ENCODE peak calls at places on chromosome 3, in nine cellular contexts. One of them, this sample, is unnamed.

GRCh38 chr3:99953596-99953995 is 135.9 kb downstream of the CMSS1 start:
- DNase-seq in Peyer's patch: no peak
- DNase-seq in fibroblast of lung: no peak
- DNase-seq in cardiac muscle cell: no peak
- DNase-seq in heart right ventricle: no peak
- DNase-seq in pancreas: no peak
- DNase-seq in left ventricle myocardium inferior: no peak
- DNase-seq in breast epithelium: no peak
- DNase-seq in colonic mucosa: no peak
- DNase-seq in this sample: no peak

GRCh38 chr3:150329408-150329807 is 78.7 kb upstream of the TSC22D2 start:
- DNase-seq in Peyer's patch: no peak
- DNase-seq in fibroblast of lung: no peak
- DNase-seq in cardiac muscle cell: no peak
- DNase-seq in heart right ventricle: no peak
- DNase-seq in pancreas: no peak
- DNase-seq in left ventricle myocardium inferior: no peak
- DNase-seq in breast epithelium: no peak
- DNase-seq in colonic mucosa: no peak
- DNase-seq in this sample: no peak

GRCh38 chr3:70571696-70572095 is 259.3 kb upstream of the MDFIC2 start:
- DNase-seq in Peyer's patch: no peak
- DNase-seq in fibroblast of lung: no peak
- DNase-seq in cardiac muscle cell: no peak
- DNase-seq in heart right ventricle: no peak
- DNase-seq in pancreas: no peak
- DNase-seq in left ventricle myocardium inferior: no peak
- DNase-seq in breast epithelium: no peak
- DNase-seq in colonic mucosa: no peak
- DNase-seq in this sample: no peak

GRCh38 chr3:24379936-24380335 is 114.7 kb downstream of the THRB start:
- DNase-seq in Peyer's patch: no peak
- DNase-seq in fibroblast of lung: no peak
- DNase-seq in cardiac muscle cell: no peak
- DNase-seq in heart right ventricle: no peak
- DNase-seq in pancreas: no peak
- DNase-seq in left ventricle myocardium inferior: no peak
- DNase-seq in breast epithelium: no peak
- DNase-seq in colonic mucosa: no peak
- DNase-seq in this sample: no peak

GRCh38 chr3:164818318-164818717 is 260.0 kb downstream of the SI start:
- DNase-seq in Peyer's patch: no peak
- DNase-seq in fibroblast of lung: no peak
- DNase-seq in cardiac muscle cell: no peak
- DNase-seq in heart right ventricle: no peak
- DNase-seq in pancreas: peak; percentile 45
- DNase-seq in left ventricle myocardium inferior: no peak
- DNase-seq in breast epithelium: no peak
- DNase-seq in colonic mucosa: no peak
- DNase-seq in this sample: no peak

GRCh38 chr3:139281096-139281495 is 62.7 kb upstream of the MRPS22 start:
- DNase-seq in Peyer's patch: no peak
- DNase-seq in fibroblast of lung: no peak
- DNase-seq in cardiac muscle cell: no peak
- DNase-seq in heart right ventricle: no peak
- DNase-seq in pancreas: no peak
- DNase-seq in left ventricle myocardium inferior: no peak
- DNase-seq in breast epithelium: no peak
- DNase-seq in colonic mucosa: no peak
- DNase-seq in this sample: no peak

GRCh38 chr3:7074217-7074616 is 213.3 kb downstream of the GRM7 start:
- DNase-seq in Peyer's patch: no peak
- DNase-seq in fibroblast of lung: no peak
- DNase-seq in cardiac muscle cell: no peak
- DNase-seq in heart right ventricle: no peak
- DNase-seq in pancreas: no peak
- DNase-seq in left ventricle myocardium inferior: no peak
- DNase-seq in breast epithelium: no peak
- DNase-seq in colonic mucosa: no peak
- DNase-seq in this sample: no peak

GRCh38 chr3:129985113-129985512 is 10.6 kb downstream of the TRH start:
- DNase-seq in Peyer's patch: no peak
- DNase-seq in fibroblast of lung: no peak
- DNase-seq in cardiac muscle cell: no peak
- DNase-seq in heart right ventricle: no peak
- DNase-seq in pancreas: no peak
- DNase-seq in left ventricle myocardium inferior: peak; percentile 37
- DNase-seq in breast epithelium: no peak
- DNase-seq in colonic mucosa: no peak
- DNase-seq in this sample: no peak

GRCh38 chr3:8518138-8518537 is 16.5 kb downstream of the LMCD1 start:
- DNase-seq in Peyer's patch: no peak
- DNase-seq in fibroblast of lung: no peak
- DNase-seq in cardiac muscle cell: no peak
- DNase-seq in heart right ventricle: no peak
- DNase-seq in pancreas: no peak
- DNase-seq in left ventricle myocardium inferior: no peak
- DNase-seq in breast epithelium: no peak
- DNase-seq in colonic mucosa: no peak
- DNase-seq in this sample: no peak

GRCh38 chr3:75781079-75781745 is 4.1 kb downstream of the ZNF717 start:
- DNase-seq in Peyer's patch: no peak
- DNase-seq in fibroblast of lung: no peak
- DNase-seq in cardiac muscle cell: no peak
- DNase-seq in heart right ventricle: no peak
- DNase-seq in pancreas: no peak
- DNase-seq in left ventricle myocardium inferior: no peak
- DNase-seq in breast epithelium: no peak
- DNase-seq in colonic mucosa: no peak
- DNase-seq in this sample: no peak

GRCh38 chr3:46677096-46677702 is 16.3 kb downstream of the ALS2CL start:
- DNase-seq in Peyer's patch: no peak
- DNase-seq in fibroblast of lung: no peak
- DNase-seq in cardiac muscle cell: no peak
- DNase-seq in heart right ventricle: peak; percentile 79
- DNase-seq in pancreas: peak; percentile 64
- DNase-seq in left ventricle myocardium inferior: peak; percentile 80
- DNase-seq in breast epithelium: no peak
- DNase-seq in colonic mucosa: no peak
- DNase-seq in this sample: no peak
- H3K4me3 ChIP-seq in Peyer's patch: peak overlapping the region; percentile 25
- H3K4me3 ChIP-seq in fibroblast of lung: no peak overlapping the region
- H3K4me3 ChIP-seq in cardiac muscle cell: no peak overlapping the region
- H3K4me3 ChIP-seq in heart right ventricle: peak overlapping the region; percentile 23
- H3K4me3 ChIP-seq in pancreas: no peak overlapping the region
- H3K4me3 ChIP-seq in left ventricle myocardium inferior: peak overlapping the region; percentile 45
- H3K4me3 ChIP-seq in breast epithelium: peak overlapping the region; percentile 5
- H3K4me3 ChIP-seq in colonic mucosa: no peak overlapping the region
- H3K4me3 ChIP-seq in this sample: no peak overlapping the region

GRCh38 chr3:148642214-148642613 is 55.5 kb upstream of the AGTR1 start:
- DNase-seq in Peyer's patch: no peak
- DNase-seq in fibroblast of lung: peak; percentile 55
- DNase-seq in cardiac muscle cell: no peak
- DNase-seq in heart right ventricle: no peak
- DNase-seq in pancreas: no peak
- DNase-seq in left ventricle myocardium inferior: no peak
- DNase-seq in breast epithelium: no peak
- DNase-seq in colonic mucosa: no peak
- DNase-seq in this sample: no peak

GRCh38 chr3:148641712-148642111 is 56.0 kb upstream of the AGTR1 start:
- DNase-seq in Peyer's patch: no peak
- DNase-seq in fibroblast of lung: no peak
- DNase-seq in cardiac muscle cell: no peak
- DNase-seq in heart right ventricle: no peak
- DNase-seq in pancreas: no peak
- DNase-seq in left ventricle myocardium inferior: no peak
- DNase-seq in breast epithelium: no peak
- DNase-seq in colonic mucosa: no peak
- DNase-seq in this sample: no peak

GRCh38 chr3:148646126-148646660 is 51.5 kb upstream of the AGTR1 start:
- DNase-seq in Peyer's patch: no peak
- DNase-seq in fibroblast of lung: peak; percentile 28
- DNase-seq in cardiac muscle cell: no peak
- DNase-seq in heart right ventricle: no peak
- DNase-seq in pancreas: no peak
- DNase-seq in left ventricle myocardium inferior: no peak
- DNase-seq in breast epithelium: no peak
- DNase-seq in colonic mucosa: no peak
- DNase-seq in this sample: no peak

GRCh38 chr3:148643389-148643840 is 54.3 kb upstream of the AGTR1 start:
- DNase-seq in Peyer's patch: no peak
- DNase-seq in fibroblast of lung: peak; percentile 91
- DNase-seq in cardiac muscle cell: peak; percentile 3
- DNase-seq in heart right ventricle: no peak
- DNase-seq in pancreas: no peak
- DNase-seq in left ventricle myocardium inferior: no peak
- DNase-seq in breast epithelium: no peak
- DNase-seq in colonic mucosa: no peak
- DNase-seq in this sample: no peak

DNA sequence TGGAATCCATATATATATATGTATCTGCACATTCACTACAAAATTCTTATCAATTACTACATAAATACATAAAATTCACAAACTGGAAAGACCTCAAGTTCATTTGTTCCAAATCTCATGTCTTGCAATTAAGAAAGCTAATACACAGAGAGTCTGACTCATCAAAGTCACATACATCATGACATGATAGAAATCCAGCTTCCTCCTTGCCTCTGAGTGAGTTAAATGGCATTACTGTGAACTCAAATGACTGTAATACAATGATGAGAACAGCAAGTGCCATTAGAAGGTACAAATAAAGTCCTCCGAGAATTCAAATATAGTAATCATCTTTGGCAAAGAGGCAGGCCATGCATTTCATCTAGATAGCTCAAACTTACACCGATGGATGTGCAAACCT is 55.1 kb upstream of the AGTR1 start:
- DNase-seq in Peyer's patch: no peak
- DNase-seq in fibroblast of lung: peak; percentile 74
- DNase-seq in cardiac muscle cell: no peak
- DNase-seq in heart right ventricle: no peak
- DNase-seq in pancreas: no peak
- DNase-seq in left ventricle myocardium inferior: no peak
- DNase-seq in breast epithelium: no peak
- DNase-seq in colonic mucosa: no peak
- DNase-seq in this sample: no peak
- H3K4me3 ChIP-seq in Peyer's patch: no peak overlapping the region
- H3K4me3 ChIP-seq in fibroblast of lung: no peak overlapping the region
- H3K4me3 ChIP-seq in cardiac muscle cell: no peak overlapping the region
- H3K4me3 ChIP-seq in heart right ventricle: no peak overlapping the region
- H3K4me3 ChIP-seq in pancreas: no peak overlapping the region
- H3K4me3 ChIP-seq in left ventricle myocardium inferior: no peak overlapping the region
- H3K4me3 ChIP-seq in breast epithelium: no peak overlapping the region
- H3K4me3 ChIP-seq in colonic mucosa: no peak overlapping the region
- H3K4me3 ChIP-seq in this sample: no peak overlapping the region

GRCh38 chr3:141085331-141086047 is 34.3 kb downstream of the SPSB4 start:
- DNase-seq in Peyer's patch: no peak
- DNase-seq in fibroblast of lung: no peak
- DNase-seq in cardiac muscle cell: no peak
- DNase-seq in heart right ventricle: no peak
- DNase-seq in pancreas: no peak
- DNase-seq in left ventricle myocardium inferior: peak; percentile 7
- DNase-seq in breast epithelium: no peak
- DNase-seq in colonic mucosa: no peak
- DNase-seq in this sample: no peak

GRCh38 chr3:141087071-141087824 is 36.1 kb downstream of the SPSB4 start:
- DNase-seq in Peyer's patch: no peak
- DNase-seq in fibroblast of lung: no peak
- DNase-seq in cardiac muscle cell: no peak
- DNase-seq in heart right ventricle: no peak
- DNase-seq in pancreas: no peak
- DNase-seq in left ventricle myocardium inferior: no peak
- DNase-seq in breast epithelium: no peak
- DNase-seq in colonic mucosa: no peak
- DNase-seq in this sample: no peak

GRCh38 chr3:141083831-141084624 is 32.9 kb downstream of the SPSB4 start:
- DNase-seq in Peyer's patch: no peak
- DNase-seq in fibroblast of lung: peak; percentile 7
- DNase-seq in cardiac muscle cell: peak; percentile 67
- DNase-seq in heart right ventricle: peak; percentile 39
- DNase-seq in pancreas: no peak
- DNase-seq in left ventricle myocardium inferior: peak; percentile 51
- DNase-seq in breast epithelium: no peak
- DNase-seq in colonic mucosa: no peak
- DNase-seq in this sample: no peak

GRCh38 chr3:141083226-141083625 is 32.1 kb downstream of the SPSB4 start:
- DNase-seq in Peyer's patch: no peak
- DNase-seq in fibroblast of lung: no peak
- DNase-seq in cardiac muscle cell: no peak
- DNase-seq in heart right ventricle: no peak
- DNase-seq in pancreas: no peak
- DNase-seq in left ventricle myocardium inferior: no peak
- DNase-seq in breast epithelium: no peak
- DNase-seq in colonic mucosa: no peak
- DNase-seq in this sample: no peak

DNA sequence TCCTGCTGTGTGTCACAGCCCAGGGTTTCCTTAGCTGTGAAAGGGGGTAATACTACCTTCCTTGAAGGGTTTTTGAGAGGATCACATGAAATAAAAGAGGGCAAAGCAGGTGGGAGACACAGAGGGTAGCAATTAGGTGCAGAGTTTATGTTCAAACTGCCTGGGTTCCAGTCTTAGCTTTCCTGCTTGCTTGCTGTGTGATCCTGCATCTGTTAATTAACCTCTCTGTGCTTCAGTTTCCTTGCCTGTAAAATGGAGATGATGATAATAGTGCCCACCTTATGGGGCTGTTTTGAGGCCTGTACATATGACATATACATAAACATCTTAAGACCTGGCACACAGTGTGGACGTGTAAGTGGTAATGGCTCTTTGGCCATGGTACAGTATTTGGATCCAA is 35.0 kb downstream of the SPSB4 start:
- DNase-seq in Peyer's patch: no peak
- DNase-seq in fibroblast of lung: no peak
- DNase-seq in cardiac muscle cell: no peak
- DNase-seq in heart right ventricle: no peak
- DNase-seq in pancreas: no peak
- DNase-seq in left ventricle myocardium inferior: no peak
- DNase-seq in breast epithelium: no peak
- DNase-seq in colonic mucosa: no peak
- DNase-seq in this sample: no peak
- H3K4me3 ChIP-seq in Peyer's patch: no peak overlapping the region
- H3K4me3 ChIP-seq in fibroblast of lung: no peak overlapping the region
- H3K4me3 ChIP-seq in cardiac muscle cell: no peak overlapping the region
- H3K4me3 ChIP-seq in heart right ventricle: no peak overlapping the region
- H3K4me3 ChIP-seq in pancreas: no peak overlapping the region
- H3K4me3 ChIP-seq in left ventricle myocardium inferior: no peak overlapping the region
- H3K4me3 ChIP-seq in breast epithelium: no peak overlapping the region
- H3K4me3 ChIP-seq in colonic mucosa: no peak overlapping the region
- H3K4me3 ChIP-seq in this sample: no peak overlapping the region

DNA sequence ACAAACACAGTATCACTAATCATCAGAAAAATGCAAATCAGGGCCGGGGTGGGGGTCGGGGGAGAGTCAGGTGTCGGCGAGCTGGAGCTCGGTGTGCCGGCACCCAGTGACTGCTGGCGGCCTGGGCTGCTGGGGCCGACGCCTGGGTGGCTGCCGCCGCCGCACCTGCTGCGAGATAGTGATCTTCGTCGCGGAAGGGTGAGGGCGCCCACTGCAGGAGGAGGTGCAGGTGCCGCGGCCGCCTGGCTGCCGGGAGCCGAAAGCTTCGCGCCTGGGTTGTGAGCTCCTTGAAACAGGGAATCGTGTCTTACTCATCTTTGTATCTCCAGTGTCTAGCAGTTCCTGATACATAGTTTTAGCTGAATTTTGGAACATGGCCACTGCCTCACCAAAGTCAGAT is 64.0 kb upstream of the CPOX start:
- DNase-seq in Peyer's patch: peak; percentile 54
- DNase-seq in fibroblast of lung: no peak
- DNase-seq in cardiac muscle cell: peak; percentile 1
- DNase-seq in heart right ventricle: peak; percentile 11
- DNase-seq in pancreas: peak; percentile 79
- DNase-seq in left ventricle myocardium inferior: peak; percentile 32
- DNase-seq in breast epithelium: no peak
- DNase-seq in colonic mucosa: peak; percentile 39
- DNase-seq in this sample: peak; percentile 83
- H3K4me3 ChIP-seq in Peyer's patch: no peak overlapping the region
- H3K4me3 ChIP-seq in fibroblast of lung: no peak overlapping the region
- H3K4me3 ChIP-seq in cardiac muscle cell: no peak overlapping the region
- H3K4me3 ChIP-seq in heart right ventricle: no peak overlapping the region
- H3K4me3 ChIP-seq in pancreas: no peak overlapping the region
- H3K4me3 ChIP-seq in left ventricle myocardium inferior: peak overlapping the region; percentile 52
- H3K4me3 ChIP-seq in breast epithelium: peak overlapping the region; percentile 21
- H3K4me3 ChIP-seq in colonic mucosa: no peak overlapping the region
- H3K4me3 ChIP-seq in this sample: no peak overlapping the region

This sample was measured in lower lobe of right lung.